ENCODE peak calls at places on chromosomes 16 and 17, in nine cellular contexts. O is GM19239; L is central memory CD4-positive, alpha-beta T cell; X is left cardiac atrium; K is cardiac fibroblast; M is ascending aorta; C is activated T-cell treated with anti-CD3 and anti-CD28 coated beads, Interleukin-2, amount 50 U/mL, for 48 hours; F is cerebellar nuclear complex; R is HL-60. I is an unnamed sample.

GRCh38 chr17:39951924-39952664 is 10.7 kb upstream of the GSDMA start:
- DNase-seq in O (no peak), L (no peak), X (peak), K (no peak), M (no peak), C (no peak), F (no peak), R (no peak), I (no peak)

GRCh38 chr16:4376820-4377572 is 5.3 kb downstream of the VASN start:
- DNase-seq in O (no peak), L (no peak), X (no peak), K (no peak), M (peak), C (no peak), F (no peak), R (no peak), I (no peak)

GRCh38 chr16:11135167-11135973 is 120.6 kb downstream of the SOCS1 start:
- DNase-seq in O (no peak), L (no peak), X (no peak), K (peak), M (peak), C (no peak), F (no peak), R (peak), I (peak)

GRCh38 chr17:77419547-77420475 is 279.0 kb downstream of the SEC14L1 start:
- DNase-seq in O (no peak), L (no peak), X (no peak), K (peak), M (no peak), C (no peak), F (no peak), R (peak), I (no peak)

GRCh38 chr16:11799509-11800384 is 2.7 kb upstream of the ZC3H7A start:
- DNase-seq in O (no peak), L (peak), X (no peak), K (no peak), M (no peak), C (no peak), F (no peak), R (no peak), I (no peak)

GRCh38 chr17:60506312-60506711 is 19.7 kb downstream of the APPBP2 start:
- DNase-seq in O (no peak), L (no peak), X (no peak), K (peak), M (no peak), C (no peak), F (no peak), R (no peak), I (peak)

GRCh38 chr16:87702325-87702811 is 63.4 kb downstream of the KLHDC4 start:
- DNase-seq in O (peak), L (peak), X (no peak), K (peak), M (no peak), C (peak), F (no peak), R (no peak), I (peak)

GRCh38 chr16:2337431-2338296 is 2.9 kb downstream of the ABCA3 start:
- DNase-seq in O (no peak), L (no peak), X (no peak), K (no peak), M (peak), C (no peak), F (no peak), R (no peak), I (no peak)

GRCh38 chr17:79789943-79790804 is 6.7 kb downstream of the CBX8 start:
- DNase-seq in O (peak), L (no peak), X (no peak), K (no peak), M (no peak), C (peak), F (no peak), R (no peak), I (no peak)

GRCh38 chr17:5562661-5563360 is 21.5 kb downstream of the NLRP1 start:
- DNase-seq in O (no peak), L (no peak), X (no peak), K (no peak), M (no peak), C (no peak), F (no peak), R (no peak), I (no peak)

GRCh38 chr17:40310882-40311391 is 2.0 kb downstream of the RARA start:
- DNase-seq in O (no peak), L (no peak), X (peak), K (no peak), M (peak), C (no peak), F (peak), R (no peak), I (no peak)

GRCh38 chr17:78738698-78739097 is 43.4 kb downstream of the CYTH1 start:
- DNase-seq in O (no peak), L (no peak), X (no peak), K (no peak), M (no peak), C (no peak), F (no peak), R (no peak), I (no peak)